ENCODE peak calls at places on chromosomes 3 and 15, in ten cellular contexts. O is testis, E is uterus, W is prostate gland, G is IMR-90, A is sigmoid colon, H is heart left ventricle, Q is transverse colon, I is upper lobe of left lung, Z is Peyer's patch. S is an unnamed sample.

GRCh38 chr3:184145120-184145524 is 10.0 kb downstream of the EIF2B5 start:
- DNase-seq in O (peak), E (no peak), W (peak), G (peak), A (no peak), H (no peak), Q (peak), I (peak), Z (peak), S (peak)

GRCh38 chr3:38725726-38726410 is 76.4 kb upstream of the SCN5A start:
- DNase-seq in O (no peak), E (no peak), W (no peak), G (peak), A (no peak), H (peak), Q (no peak), I (no peak), Z (no peak), S (no peak)

GRCh38 chr3:184761120-184761841 is 49.4 kb upstream of the MAGEF1 start:
- DNase-seq in O (peak), E (peak), W (no peak), G (peak), A (no peak), H (peak), Q (no peak), I (no peak), Z (no peak), S (no peak)

GRCh38 chr15:101276501-101277037 is 716 bp downstream of the SELENOS start:
- DNase-seq in O (no peak), E (no peak), W (no peak), G (peak), A (no peak), H (no peak), Q (no peak), I (no peak), Z (no peak), S (no peak)

GRCh38 chr3:86731501-86731901 is 259.4 kb downstream of the VGLL3 start:
- DNase-seq in O (no peak), E (no peak), W (no peak), G (no peak), A (no peak), H (no peak), Q (no peak), I (no peak), Z (no peak), S (no peak)

GRCh38 chr15:67130166-67130565 is 64.8 kb downstream of the SMAD3 start:
- DNase-seq in O (no peak), E (no peak), W (no peak), G (no peak), A (peak), H (no peak), Q (no peak), I (peak), Z (peak), S (peak)

GRCh38 chr3:30644615-30645014 is 38.2 kb downstream of the TGFBR2 start:
- DNase-seq in O (no peak), E (peak), W (peak), G (peak), A (peak), H (peak), Q (peak), I (peak), Z (peak), S (no peak)

GRCh38 chr3:112407888-112408702 is 75.1 kb downstream of the CD200 start:
- DNase-seq in O (no peak), E (no peak), W (no peak), G (no peak), A (no peak), H (no peak), Q (no peak), I (no peak), Z (no peak), S (no peak)

GRCh38 chr3:194939532-194939909 is 253.8 kb downstream of the FAM43A start:
- DNase-seq in O (no peak), E (no peak), W (no peak), G (no peak), A (no peak), H (no peak), Q (no peak), I (no peak), Z (no peak), S (no peak)

GRCh38 chr3:164879201-164879600 is 199.1 kb downstream of the SI start:
- DNase-seq in O (peak), E (no peak), W (no peak), G (no peak), A (no peak), H (no peak), Q (no peak), I (no peak), Z (no peak), S (no peak)

GRCh38 chr15:71752604-71753289 is 57.6 kb upstream of the NR2E3 start:
- DNase-seq in O (peak), E (no peak), W (peak), G (peak), A (no peak), H (no peak), Q (peak), I (peak), Z (peak), S (peak)

GRCh38 chr3:194537732-194538247 is 51.0 kb upstream of the ATP13A3 start:
- DNase-seq in O (peak), E (no peak), W (peak), G (peak), A (no peak), H (no peak), Q (peak), I (peak), Z (no peak), S (peak)

GRCh38 chr3:37400945-37401344 is 226.6 kb upstream of the LRRFIP2 start:
- DNase-seq in O (no peak), E (no peak), W (no peak), G (no peak), A (no peak), H (no peak), Q (no peak), I (no peak), Z (no peak), S (no peak)

GRCh38 chr3:37540786-37541185 is 320.9 kb upstream of the CTDSPL start:
- DNase-seq in O (no peak), E (no peak), W (peak), G (no peak), A (no peak), H (no peak), Q (no peak), I (no peak), Z (no peak), S (peak)

GRCh38 chr15:55546718-55547117 is 38.7 kb upstream of the DNAAF4 start:
- DNase-seq in O (no peak), E (no peak), W (no peak), G (peak), A (no peak), H (no peak), Q (no peak), I (no peak), Z (no peak), S (no peak)

GRCh38 chr3:188489639-188490405 is 335.9 kb downstream of the LPP start:
- DNase-seq in O (no peak), E (no peak), W (no peak), G (peak), A (no peak), H (no peak), Q (no peak), I (no peak), Z (no peak), S (no peak)

GRCh38 chr3:108320746-108321350 is 24.5 kb downstream of the HHLA2 start:
- DNase-seq in O (no peak), E (no peak), W (peak), G (no peak), A (no peak), H (no peak), Q (no peak), I (no peak), Z (no peak), S (no peak)

GRCh38 chr3:81837071-81837593 is 75.7 kb upstream of the GBE1 start:
- DNase-seq in O (no peak), E (no peak), W (no peak), G (no peak), A (no peak), H (no peak), Q (no peak), I (no peak), Z (no peak), S (no peak)

GRCh38 chr3:134753999-134754742 is 40.9 kb upstream of the EPHB1 start:
- DNase-seq in O (no peak), E (no peak), W (no peak), G (no peak), A (no peak), H (peak), Q (no peak), I (no peak), Z (no peak), S (no peak)

GRCh38 chr3:83926291-83926690 is 1032.5 kb upstream of the CADM2 start:
- DNase-seq in O (no peak), E (no peak), W (no peak), G (no peak), A (no peak), H (no peak), Q (no peak), I (no peak), Z (no peak), S (no peak)

GRCh38 chr3:120558784-120559227 is 37.3 kb upstream of the NDUFB4 start:
- DNase-seq in O (peak), E (peak), W (peak), G (peak), A (peak), H (peak), Q (peak), I (peak), Z (peak), S (peak)
- TF ChIP-seq POLR2A in O (no peak), E (no peak), W (no peak), G (peak), A (no peak), H (no peak), Q (no peak), I (no peak), Z (no peak), S (no peak)

GRCh38 chr15:59197459-59197858 is 9.2 kb upstream of the LDHAL6B start:
- DNase-seq in O (no peak), E (no peak), W (no peak), G (no peak), A (no peak), H (no peak), Q (no peak), I (no peak), Z (no peak), S (no peak)
- H3K4me3 ChIP-seq in O (no peak), E (no peak), W (no peak), G (no peak), A (no peak), H (no peak), Q (no peak), I (no peak), Z (no peak), S (no peak)

DNA sequence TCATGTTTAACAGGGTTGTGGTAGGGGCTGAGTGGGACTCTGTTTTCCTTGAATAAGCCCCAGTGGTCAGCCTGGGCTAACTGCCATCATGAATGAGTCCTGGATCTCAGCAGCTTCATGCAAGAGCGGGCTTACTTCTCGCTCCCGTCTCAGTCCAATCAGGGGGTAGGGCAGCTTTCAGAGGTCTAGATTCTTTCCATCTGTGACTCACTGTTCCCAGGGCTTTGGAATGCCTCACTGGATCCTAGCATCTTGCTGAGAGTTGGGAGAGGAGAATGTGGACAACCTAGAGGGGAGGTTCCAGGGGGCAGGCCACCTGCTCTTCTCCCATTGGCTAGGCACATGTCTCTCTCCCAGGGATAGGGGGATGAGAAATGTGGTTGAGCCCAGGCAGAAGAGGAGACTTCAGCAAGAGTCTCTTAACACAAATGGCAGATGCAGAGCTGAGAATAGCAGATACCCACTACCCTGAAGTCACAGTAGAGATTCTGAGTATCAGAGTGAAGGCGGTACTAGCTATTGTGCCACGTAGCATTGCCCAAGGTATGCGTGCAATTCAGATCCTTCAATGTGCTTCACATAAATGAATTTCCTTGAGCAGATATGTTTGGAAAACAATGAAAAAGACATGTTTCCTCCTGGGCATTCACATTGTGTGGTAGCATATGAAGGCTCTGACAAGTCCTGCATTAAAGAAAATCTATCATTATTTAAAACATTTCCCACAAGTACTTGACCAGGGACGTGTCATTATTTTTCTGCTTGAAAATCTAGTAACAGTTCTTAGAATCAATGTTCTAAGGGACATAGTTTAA is 257.7 kb upstream of the PROK2 start:
- DNase-seq in O (no peak), E (no peak), W (no peak), G (peak), A (no peak), H (no peak), Q (no peak), I (no peak), Z (no peak), S (peak)
- TF ChIP-seq POLR2A in O (no peak), E (no peak), W (no peak), G (no peak), A (no peak), H (no peak), Q (no peak), I (no peak), Z (no peak), S (no peak)

GRCh38 chr15:75732809-75733451 is 20.3 kb upstream of the CSPG4 start:
- DNase-seq in O (peak), E (peak), W (peak), G (peak), A (peak), H (peak), Q (peak), I (peak), Z (peak), S (peak)
- H3K4me3 ChIP-seq in O (no peak), E (no peak), W (no peak), G (no peak), A (no peak), H (no peak), Q (no peak), I (peak), Z (no peak), S (no peak)

GRCh38 chr15:29636140-29636539 is 186.1 kb downstream of the TJP1 start:
- DNase-seq in O (peak), E (no peak), W (no peak), G (no peak), A (no peak), H (no peak), Q (peak), I (peak), Z (peak), S (peak)
- TF ChIP-seq POLR2A in O (no peak), E (no peak), W (no peak), G (no peak), A (no peak), H (no peak), Q (no peak), I (no peak), Z (no peak), S (no peak)

GRCh38 chr3:151213151-151213550 is 10.1 kb upstream of the GPR171 start:
- DNase-seq in O (no peak), E (no peak), W (no peak), G (no peak), A (no peak), H (no peak), Q (no peak), I (no peak), Z (no peak), S (no peak)

GRCh38 chr3:151214459-151214858 is 11.4 kb upstream of the GPR171 start:
- DNase-seq in O (no peak), E (no peak), W (no peak), G (no peak), A (no peak), H (no peak), Q (no peak), I (no peak), Z (no peak), S (no peak)

GRCh38 chr3:151209652-151210051 is 6.6 kb upstream of the GPR171 start:
- DNase-seq in O (no peak), E (no peak), W (no peak), G (no peak), A (no peak), H (no peak), Q (no peak), I (no peak), Z (no peak), S (no peak)

GRCh38 chr3:151213881-151214280 is 10.9 kb upstream of the GPR171 start:
- DNase-seq in O (no peak), E (no peak), W (no peak), G (peak), A (no peak), H (no peak), Q (no peak), I (no peak), Z (no peak), S (no peak)

GRCh38 chr3:151210676-151211381 is 7.8 kb upstream of the GPR171 start:
- DNase-seq in O (no peak), E (no peak), W (no peak), G (no peak), A (no peak), H (no peak), Q (peak), I (no peak), Z (peak), S (no peak)
- H3K4me3 ChIP-seq in O (no peak), E (no peak), W (no peak), G (no peak), A (no peak), H (no peak), Q (no peak), I (no peak), Z (peak), S (no peak)

GRCh38 chr3:53772562-53773329 is 73.5 kb downstream of the CHDH start:
- DNase-seq in O (no peak), E (no peak), W (no peak), G (peak), A (no peak), H (no peak), Q (no peak), I (no peak), Z (no peak), S (peak)

GRCh38 chr3:53774414-53774813 is 71.8 kb downstream of the CHDH start:
- DNase-seq in O (no peak), E (no peak), W (no peak), G (no peak), A (no peak), H (no peak), Q (no peak), I (no peak), Z (no peak), S (no peak)

GRCh38 chr3:53775018-53775417 is 71.2 kb downstream of the CHDH start:
- DNase-seq in O (no peak), E (no peak), W (no peak), G (no peak), A (no peak), H (no peak), Q (no peak), I (no peak), Z (no peak), S (no peak)

GRCh38 chr3:53773330-53773583 is 73.0 kb downstream of the CHDH start:
- DNase-seq in O (no peak), E (no peak), W (no peak), G (no peak), A (no peak), H (no peak), Q (no peak), I (no peak), Z (no peak), S (no peak)

GRCh38 chr3:53773586-53774368 is 72.4 kb downstream of the CHDH start:
- DNase-seq in O (peak), E (peak), W (peak), G (peak), A (no peak), H (no peak), Q (no peak), I (peak), Z (no peak), S (peak)
- TF ChIP-seq POLR2A in O (no peak), E (no peak), W (no peak), G (no peak), A (no peak), H (no peak), Q (no peak), I (no peak), Z (no peak), S (no peak)

DNA sequence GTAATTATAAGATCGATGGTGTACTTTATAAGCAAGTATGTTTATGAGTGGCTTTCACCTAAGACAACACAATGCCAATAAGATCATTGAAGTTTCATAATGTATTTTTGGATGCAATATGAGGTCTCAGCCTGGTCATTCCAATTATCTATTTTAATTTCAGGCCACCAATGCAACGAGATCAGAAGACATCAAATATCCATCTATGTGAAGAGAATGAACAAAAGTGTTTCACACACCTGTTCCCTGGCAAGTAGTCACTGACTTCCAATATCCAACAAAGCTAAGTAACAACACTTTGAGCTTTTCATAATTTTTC is 53.6 kb upstream of the TMCO5A start:
- DNase-seq in O (no peak), E (no peak), W (no peak), G (no peak), A (no peak), H (no peak), Q (no peak), I (no peak), Z (no peak), S (no peak)
- H3K4me3 ChIP-seq in O (no peak), E (no peak), W (no peak), G (no peak), A (no peak), H (no peak), Q (no peak), I (no peak), Z (no peak), S (no peak)